ENCODE peak calls at places on chromosomes 2 and 18, in five cellular contexts. W is body of pancreas, G is HCT116, Z is A549, C is spleen. S is an unnamed sample.
A peak's percentile ranks its signal among the peaks of the same experiment; 100 is the strongest.

GRCh38 chr2:108412995-108413726 is 35.4 kb downstream of the SULT1C4 start:
- DNase-seq in W (no peak), G (peak; percentile 4), Z (peak; percentile 82), C (no peak), S (no peak)

GRCh38 chr2:164747786-164748433 is 93.7 kb downstream of the COBLL1 start:
- DNase-seq in W (no peak), G (no peak), Z (no peak), C (no peak), S (no peak)

GRCh38 chr2:213451542-213452256 is 167.4 kb downstream of the SPAG16 start:
- DNase-seq in W (peak; percentile 26), G (no peak), Z (no peak), C (no peak), S (no peak)

GRCh38 chr2:65073879-65074565 is 17.8 kb downstream of the CEP68 start:
- DNase-seq in W (no peak), G (no peak), Z (no peak), C (no peak), S (no peak)

GRCh38 chr18:48885951-48886400 is 64.8 kb downstream of the SMAD7 start:
- DNase-seq in W (no peak), G (no peak), Z (no peak), C (peak; percentile 51), S (no peak)

GRCh38 chr18:46253498-46253897 is 149.3 kb downstream of the HAUS1 start:
- DNase-seq in W (no peak), G (no peak), Z (no peak), C (no peak), S (no peak)

GRCh38 chr2:202032841-202033316 is 776 bp upstream of the FZD7 start:
- DNase-seq in W (peak; percentile 42), G (peak; percentile 16), Z (peak; percentile 40), C (peak; percentile 91), S (peak; percentile 79)

GRCh38 chr2:168160897-168161296 is 86.5 kb downstream of the STK39 start:
- DNase-seq in W (no peak), G (peak; percentile 69), Z (peak; percentile 54), C (no peak), S (no peak)

GRCh38 chr2:72561621-72562318 is 264.1 kb downstream of the EXOC6B start:
- DNase-seq in W (no peak), G (no peak), Z (peak; percentile 52), C (no peak), S (no peak)

GRCh38 chr2:85846411-85846810 is 42.4 kb downstream of the ST3GAL5 start:
- DNase-seq in W (no peak), G (no peak), Z (no peak), C (no peak), S (no peak)

GRCh38 chr2:118417417-118418125 is 329.3 kb downstream of the INSIG2 start:
- DNase-seq in W (no peak), G (no peak), Z (no peak), C (no peak), S (no peak)

GRCh38 chr2:232538671-232539070 is 821 bp upstream of the CHRNG start:
- DNase-seq in W (no peak), G (no peak), Z (no peak), C (peak; percentile 66), S (no peak)

GRCh38 chr2:232541195-232541960 is 1.9 kb downstream of the CHRNG start:
- DNase-seq in W (no peak), G (no peak), Z (no peak), C (peak; percentile 77), S (no peak)

GRCh38 chr2:232537499-232537898 is 2.0 kb upstream of the CHRNG start:
- DNase-seq in W (peak; percentile 87), G (no peak), Z (no peak), C (peak; percentile 46), S (peak; percentile 55)

GRCh38 chr2:232540441-232541041 is 1.0 kb downstream of the CHRNG start:
- DNase-seq in W (no peak), G (no peak), Z (no peak), C (peak; percentile 65), S (no peak)

GRCh38 chr2:232539298-232540231 is at the start of gene CHRNG:
- DNase-seq in W (no peak), G (no peak), Z (no peak), C (peak; percentile 71), S (no peak)
- TF ChIP-seq POLR2A in W (no peak), G (no peak), Z (no peak), C (no peak), S (no peak)

GRCh38 chr2:159713691-159714585 is 1.6 kb downstream of the MARCHF7 start:
- DNase-seq in W (no peak), G (no peak), Z (no peak), C (no peak), S (no peak)
- H3K4me1 ChIP-seq in W (peaks cover 57% of the 10 kb centered on the region), G (peaks cover 8% of the 10 kb centered on the region), Z (peaks cover 34% of the 10 kb centered on the region), C (peaks cover 72% of the 10 kb centered on the region), S (peaks cover 54% of the 10 kb centered on the region)

GRCh38 chr2:27029051-27029450 is 3.7 kb upstream of the TMEM214 start:
- DNase-seq in W (no peak), G (no peak), Z (no peak), C (no peak), S (no peak)

GRCh38 chr2:27038012-27038411 is 5.2 kb downstream of the TMEM214 start:
- DNase-seq in W (no peak), G (no peak), Z (no peak), C (no peak), S (no peak)

GRCh38 chr2:27033253-27033852 is 588 bp downstream of the TMEM214 start:
- DNase-seq in W (no peak), G (no peak), Z (no peak), C (no peak), S (no peak)

GRCh38 chr2:27027211-27027651 is 5.5 kb upstream of the TMEM214 start:
- DNase-seq in W (no peak), G (no peak), Z (no peak), C (no peak), S (no peak)

GRCh38 chr2:27032495-27033252 is at the start of gene TMEM214:
- DNase-seq in W (peak; percentile 89), G (peak; percentile 71), Z (peak; percentile 91), C (peak; percentile 98), S (peak; percentile 91)
- TF ChIP-seq POLR2A in W (peak; percentile 83), G (peak; percentile 77), Z (peak; percentile 82), C (no peak), S (peak; percentile 86)

DNA sequence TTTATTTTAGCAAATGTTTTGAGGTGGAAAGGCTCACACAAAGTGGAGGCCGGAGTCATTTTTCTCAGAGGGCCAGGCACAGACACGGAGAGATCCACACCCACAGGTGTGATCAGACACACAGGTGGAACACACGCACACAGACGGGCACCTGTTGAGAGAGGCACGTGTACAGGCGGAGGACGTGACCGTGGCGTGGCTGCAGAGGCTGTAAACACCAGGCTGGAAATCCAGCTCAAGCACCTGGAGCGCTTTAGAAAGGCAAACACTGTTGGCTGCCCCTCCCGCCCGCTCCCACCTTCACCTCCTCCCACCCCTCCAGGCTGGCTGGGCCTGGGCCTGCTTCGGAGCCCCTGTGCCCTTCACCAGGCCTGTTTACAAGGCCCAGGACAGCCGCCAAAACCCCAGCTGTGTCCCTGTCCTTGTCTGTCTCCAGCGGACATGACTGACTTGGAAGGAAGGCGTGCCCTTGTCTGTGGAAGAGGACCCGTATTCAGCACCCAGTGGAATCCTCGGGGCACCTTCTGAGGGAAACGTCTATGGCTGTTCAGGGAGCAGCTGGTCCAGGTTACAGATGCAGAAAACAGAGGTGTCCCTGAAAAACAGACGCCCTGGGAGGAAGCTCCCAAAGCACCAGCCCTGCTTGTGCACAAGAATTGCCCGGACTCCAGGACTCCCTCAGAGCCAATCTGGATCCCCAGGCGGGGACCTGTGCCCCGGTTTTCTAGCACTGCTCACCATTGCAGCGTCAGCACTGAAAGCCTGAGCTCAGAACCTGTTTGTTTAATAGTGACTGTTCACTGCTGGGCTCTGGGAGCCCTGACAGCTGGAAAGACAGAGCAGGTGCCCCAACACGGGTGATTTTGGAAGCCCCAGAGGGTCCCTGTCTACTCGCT is 134.3 kb upstream of the HAAO start:
- DNase-seq in W (peak; percentile 82), G (no peak), Z (no peak), C (no peak), S (no peak)
- H3K4me1 ChIP-seq in W (peaks cover 80% of the 10 kb centered on the region), G (peaks cover 4% of the 10 kb centered on the region), Z (peaks cover 41% of the 10 kb centered on the region), C (peaks cover 89% of the 10 kb centered on the region), S (peaks cover 100% of the 10 kb centered on the region)

DNA sequence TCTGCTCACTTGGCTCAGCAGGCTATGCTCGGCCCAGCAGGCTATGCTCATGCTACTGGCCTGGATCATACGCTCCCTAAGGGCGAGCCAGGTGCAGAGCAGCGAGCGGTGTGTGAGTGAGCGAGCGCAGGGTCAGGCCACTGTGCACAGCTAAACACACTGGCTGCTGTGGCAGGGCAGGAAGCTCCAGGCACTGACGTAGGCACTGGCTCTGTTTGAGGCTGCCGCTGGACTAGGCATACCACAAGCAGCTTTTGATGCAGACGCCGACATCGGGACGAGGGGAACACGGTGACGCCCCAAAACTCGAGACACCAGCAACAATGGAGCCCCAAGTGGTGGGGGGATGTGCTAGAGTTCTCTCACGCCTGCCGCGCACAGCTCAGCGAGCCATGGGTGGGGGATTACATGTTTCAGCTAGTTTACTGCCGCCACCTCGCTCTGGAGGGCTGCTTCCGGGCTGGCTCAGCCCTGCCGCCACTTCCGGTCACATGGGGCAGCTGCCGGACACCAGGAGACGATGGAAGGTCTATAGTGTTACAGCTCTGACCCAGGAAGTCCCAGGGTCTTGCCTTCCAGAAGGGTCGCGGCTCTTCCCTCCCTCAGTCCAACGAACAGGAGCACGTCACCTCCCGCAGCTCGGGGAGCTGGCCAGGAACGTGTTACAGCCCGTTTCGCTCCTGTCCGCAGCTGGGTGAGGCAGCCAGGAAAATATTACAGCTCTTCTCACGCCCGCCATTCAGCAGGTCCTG is 1176.9 kb upstream of the LRRTM1 start:
- DNase-seq in W (no peak), G (no peak), Z (peak; percentile 7), C (peak; percentile 63), S (peak; percentile 52)
- TF ChIP-seq POLR2A in W (no peak), G (no peak), Z (peak; percentile 8), C (no peak), S (no peak)

S was measured in heart left ventricle.